ENCODE peak calls at places on chromosomes 11 and 22, in nine cellular contexts. M, Q, Z, R, I, G, V, S and X are unnamed samples.

GRCh38 chr11:129320485-129320884 is 55.2 kb upstream of the BARX2 start:
- DNase-seq in M (no peak), Q (no peak), Z (no peak), R (no peak), I (no peak), G (no peak), V (no peak), S (no peak), X (no peak)

GRCh38 chr22:35838849-35839646 is 121.4 kb downstream of the APOL5 start:
- DNase-seq in M (no peak), Q (peak), Z (no peak), R (peak), I (peak), G (no peak), V (peak), S (no peak), X (peak)

GRCh38 chr11:8094656-8095055 is 13.6 kb downstream of the TUB start:
- DNase-seq in M (peak), Q (no peak), Z (peak), R (no peak), I (no peak), G (no peak), V (no peak), S (no peak), X (no peak)

GRCh38 chr11:68328374-68329091 is 16.1 kb downstream of the LRP5 start:
- DNase-seq in M (no peak), Q (peak), Z (peak), R (peak), I (no peak), G (no peak), V (no peak), S (no peak), X (no peak)

GRCh38 chr11:130858215-130858614 is 58.1 kb downstream of the SNX19 start:
- DNase-seq in M (no peak), Q (peak), Z (peak), R (no peak), I (no peak), G (no peak), V (no peak), S (no peak), X (no peak)

GRCh38 chr11:44427432-44427831 is 117.5 kb upstream of the ALX4 start:
- DNase-seq in M (no peak), Q (peak), Z (no peak), R (no peak), I (no peak), G (no peak), V (no peak), S (no peak), X (no peak)

GRCh38 chr22:32776397-32776796 is 25.1 kb upstream of the TIMP3 start:
- DNase-seq in M (no peak), Q (no peak), Z (no peak), R (no peak), I (no peak), G (no peak), V (no peak), S (no peak), X (no peak)

GRCh38 chr22:33401291-33401690 is 343.1 kb upstream of the SYN3 start:
- DNase-seq in M (no peak), Q (no peak), Z (no peak), R (no peak), I (peak), G (no peak), V (no peak), S (no peak), X (no peak)

GRCh38 chr11:120792306-120792705 is 231.6 kb upstream of the TBCEL start:
- DNase-seq in M (no peak), Q (no peak), Z (no peak), R (no peak), I (no peak), G (no peak), V (no peak), S (no peak), X (no peak)

GRCh38 chr11:28743101-28743550 is 634.9 kb downstream of the METTL15 start:
- DNase-seq in M (no peak), Q (no peak), Z (no peak), R (peak), I (no peak), G (no peak), V (no peak), S (no peak), X (no peak)

GRCh38 chr11:10155793-10156490 is 138.1 kb downstream of the SBF2 start:
- DNase-seq in M (no peak), Q (peak), Z (no peak), R (peak), I (no peak), G (no peak), V (peak), S (no peak), X (no peak)

GRCh38 chr11:44404323-44404705 is 94.4 kb upstream of the ALX4 start:
- DNase-seq in M (no peak), Q (no peak), Z (no peak), R (no peak), I (no peak), G (no peak), V (no peak), S (no peak), X (no peak)

DNA sequence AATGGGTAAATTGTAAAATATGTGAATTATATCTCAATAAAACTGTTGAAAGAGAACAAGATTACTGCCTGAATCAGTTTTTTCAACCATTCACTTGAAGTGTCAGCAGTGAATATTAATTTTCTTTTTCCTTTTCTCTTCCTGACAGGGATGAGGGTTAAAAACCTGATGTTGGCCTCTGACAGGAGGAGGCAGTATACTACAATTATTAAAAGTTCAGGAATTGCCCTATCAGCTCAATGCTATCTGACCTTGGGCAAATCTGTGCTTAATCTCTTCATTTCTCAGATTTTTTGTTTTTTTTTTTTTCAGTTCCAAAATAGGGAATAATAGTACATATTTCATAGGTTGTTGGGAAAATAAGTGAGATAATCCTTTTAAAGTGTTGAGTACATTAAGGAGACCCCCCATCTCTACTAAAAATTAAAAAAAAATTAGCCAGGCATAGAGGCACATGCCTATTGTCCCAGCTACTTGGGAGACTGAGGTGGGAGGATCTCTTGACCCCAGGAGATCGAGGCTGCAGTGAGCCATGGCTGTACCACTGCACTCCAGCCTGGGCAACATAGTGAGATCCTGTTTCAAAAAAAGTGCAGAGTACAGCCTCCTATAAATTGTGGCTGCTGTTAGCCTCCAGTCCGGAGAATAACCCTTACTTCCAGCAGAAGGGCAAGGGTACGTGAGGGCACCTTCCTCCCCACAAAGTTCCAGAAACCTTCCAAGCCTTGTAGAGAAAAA is 48.8 kb downstream of the TRIM44 start:
- DNase-seq in M (no peak), Q (peak), Z (no peak), R (no peak), I (no peak), G (no peak), V (no peak), S (no peak), X (no peak)
- TF ChIP-seq CTCF in M (peak), Q (peak), Z (peak), R (no peak), I (no peak), G (no peak), V (no peak), S (no peak), X (no peak)

DNA sequence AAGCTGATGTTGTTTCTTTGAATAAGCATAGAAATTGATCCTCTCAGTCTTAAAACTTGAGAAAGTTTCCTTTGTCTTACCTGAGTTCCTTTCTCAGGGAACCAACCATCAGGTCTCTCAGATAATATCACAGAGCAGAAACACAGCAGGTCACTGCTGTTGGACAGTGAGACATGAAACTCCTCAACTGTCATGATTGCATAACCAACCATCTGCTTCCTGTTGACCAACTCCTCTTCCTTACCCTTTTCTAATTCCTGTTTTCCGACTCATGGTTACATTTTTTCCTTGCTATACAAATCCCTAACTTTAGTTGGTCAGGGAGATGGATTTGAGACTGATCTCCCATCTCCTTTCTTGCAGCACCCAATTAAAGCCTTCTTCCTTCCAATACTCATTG is 845.3 kb downstream of the FAM181B start:
- DNase-seq in M (no peak), Q (no peak), Z (no peak), R (no peak), I (no peak), G (no peak), V (no peak), S (no peak), X (no peak)
- TF ChIP-seq CTCF in M (no peak), Q (no peak), Z (no peak), R (no peak), I (no peak), G (no peak), V (no peak), S (no peak), X (no peak)

GRCh38 chr22:25365491-25366261 is 146.2 kb downstream of the CRYBB2 start:
- DNase-seq in M (peak), Q (no peak), Z (no peak), R (no peak), I (no peak), G (no peak), V (peak), S (no peak), X (no peak)

GRCh38 chr22:25364736-25365241 is 145.3 kb downstream of the CRYBB2 start:
- DNase-seq in M (peak), Q (no peak), Z (no peak), R (no peak), I (no peak), G (peak), V (peak), S (no peak), X (no peak)

GRCh38 chr22:25366876-25367466 is 147.5 kb downstream of the CRYBB2 start:
- DNase-seq in M (no peak), Q (no peak), Z (no peak), R (no peak), I (no peak), G (no peak), V (no peak), S (no peak), X (no peak)

GRCh38 chr22:25367756-25368155 is 148.3 kb downstream of the CRYBB2 start:
- DNase-seq in M (no peak), Q (no peak), Z (no peak), R (no peak), I (no peak), G (no peak), V (no peak), S (no peak), X (no peak)

GRCh38 chr22:25366408-25366807 is 147.0 kb downstream of the CRYBB2 start:
- DNase-seq in M (no peak), Q (peak), Z (no peak), R (no peak), I (no peak), G (no peak), V (no peak), S (no peak), X (no peak)
- TF ChIP-seq CTCF in M (no peak), Q (peak), Z (no peak), R (no peak), I (no peak), G (no peak), V (peak), S (no peak), X (no peak)

DNA sequence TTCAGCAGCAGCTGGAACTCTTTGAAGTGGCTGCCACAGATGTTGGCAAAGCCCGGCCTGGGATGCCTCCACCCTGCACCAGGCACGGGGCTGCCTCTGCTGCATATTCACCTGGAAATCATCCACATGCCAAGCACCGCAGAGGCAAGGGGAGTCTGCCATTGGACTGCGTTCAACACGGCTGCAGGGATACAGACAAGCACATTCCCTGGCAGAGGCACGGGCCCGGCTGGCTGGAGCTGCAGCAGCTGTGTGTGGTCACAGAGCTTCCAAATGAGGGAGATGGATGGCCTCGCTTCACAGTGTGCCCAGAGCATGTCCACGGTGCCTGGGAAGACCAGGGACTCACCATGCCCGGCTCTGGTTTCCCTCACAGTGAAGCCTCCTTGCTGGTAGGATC is 1378.9 kb downstream of the TBC1D22A start:
- DNase-seq in M (no peak), Q (no peak), Z (no peak), R (no peak), I (no peak), G (no peak), V (no peak), S (no peak), X (no peak)
- TF ChIP-seq CTCF in M (no peak), Q (no peak), Z (no peak), R (no peak), I (no peak), G (no peak), V (no peak), S (no peak), X (no peak)

GRCh38 chr11:115984228-115984627 is 480.0 kb upstream of the CADM1 start:
- DNase-seq in M (no peak), Q (no peak), Z (no peak), R (no peak), I (no peak), G (no peak), V (no peak), S (no peak), X (no peak)

GRCh38 chr11:115993613-115994012 is 489.4 kb upstream of the CADM1 start:
- DNase-seq in M (no peak), Q (no peak), Z (no peak), R (no peak), I (no peak), G (no peak), V (no peak), S (peak), X (no peak)

GRCh38 chr11:115985896-115986295 is 481.7 kb upstream of the CADM1 start:
- DNase-seq in M (no peak), Q (no peak), Z (no peak), R (no peak), I (no peak), G (no peak), V (no peak), S (no peak), X (no peak)

DNA sequence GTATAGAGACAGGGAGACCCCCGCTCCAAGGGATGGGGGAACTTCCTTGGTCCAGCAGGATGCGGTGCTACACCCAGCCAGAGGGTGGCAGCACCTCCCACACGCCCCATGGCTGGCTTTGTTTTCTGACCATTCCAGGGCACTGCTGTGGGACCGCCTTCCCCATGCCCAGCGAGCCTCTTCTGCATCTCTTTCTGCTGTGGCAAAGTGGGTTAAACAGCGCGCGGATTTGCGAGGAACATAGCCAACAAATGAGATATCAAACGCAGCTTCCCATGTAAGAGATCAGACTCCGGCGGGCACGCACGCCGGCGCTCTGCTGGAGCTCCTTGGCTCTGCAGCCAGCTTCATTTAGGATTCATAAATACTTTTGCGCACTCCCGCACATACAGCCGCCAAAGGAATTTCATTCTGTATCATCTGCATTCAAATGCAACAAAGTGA is 485.8 kb upstream of the CADM1 start:
- DNase-seq in M (peak), Q (peak), Z (no peak), R (no peak), I (no peak), G (peak), V (peak), S (peak), X (no peak)
- TF ChIP-seq CTCF in M (peak), Q (peak), Z (peak), R (peak), I (peak), G (peak), V (peak), S (peak), X (no peak)

GRCh38 chr11:64246874-64247728 is at the start of gene PPP1R14B:
- DNase-seq in M (peak), Q (peak), Z (peak), R (peak), I (no peak), G (peak), V (peak), S (peak), X (peak)
- TF ChIP-seq CTCF in M (peak), Q (no peak), Z (peak), R (no peak), I (no peak), G (no peak), V (peak), S (no peak), X (no peak)

DNA sequence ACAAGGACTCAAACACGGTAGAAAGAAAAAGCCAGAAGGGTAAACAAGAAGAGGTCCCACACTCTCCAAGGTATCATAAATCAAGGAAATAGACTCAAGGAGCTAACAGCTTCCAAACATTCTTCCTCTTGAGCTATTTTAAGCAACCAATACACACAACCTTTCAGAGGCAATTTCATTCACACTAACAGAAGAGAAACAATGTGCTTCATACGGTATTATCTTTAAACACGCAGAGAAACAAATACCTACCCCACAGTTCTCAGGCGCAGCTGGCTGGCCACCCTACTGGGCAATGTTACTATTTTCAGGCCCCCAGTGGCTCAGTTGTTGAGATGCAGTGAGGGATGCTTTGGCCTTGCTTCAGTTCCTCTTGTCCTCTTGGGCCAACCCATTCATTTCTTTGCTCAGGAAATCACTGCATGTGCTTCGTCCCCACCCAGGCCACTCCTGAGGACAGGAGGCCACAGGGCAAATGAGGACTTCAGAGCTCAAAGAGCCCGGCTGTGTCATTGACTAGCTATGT is 15.7 kb downstream of the ABTB2 start:
- DNase-seq in M (no peak), Q (peak), Z (no peak), R (no peak), I (no peak), G (no peak), V (no peak), S (no peak), X (no peak)
- TF ChIP-seq CTCF in M (no peak), Q (no peak), Z (no peak), R (no peak), I (no peak), G (no peak), V (no peak), S (no peak), X (no peak)